ENCODE peak calls at places on chromosome 14, in five cellular contexts. G, L, V, Y and W are unnamed samples.
A peak's percentile ranks its signal among the peaks of the same experiment; 100 is the strongest.

GRCh38 chr14:73280903-73281302 is 43.6 kb downstream of the PAPLN start:
- DNase-seq in Y (no peak), G (no peak), V (no peak), L (no peak), W (no peak)

GRCh38 chr14:73762375-73762822 is 48.2 kb upstream of the PNMA1 start:
- DNase-seq in V (no peak), G (no peak), L (no peak), Y (no peak), W (no peak)

GRCh38 chr14:52706286-52706685 is 714 bp upstream of the PSMC6 start:
- DNase-seq in Y (no peak), L (peak; percentile 50), G (no peak), V (no peak), W (no peak)

GRCh38 chr14:73616831-73617230 is 4.5 kb downstream of the ACOT6 start:
- DNase-seq in G (no peak), V (no peak), Y (no peak), L (no peak), W (no peak)

GRCh38 chr14:71139058-71139946 is 232.0 kb downstream of the PCNX1 start:
- DNase-seq in V (no peak), Y (peak; percentile 65), L (peak; percentile 46), G (peak; percentile 48), W (peak; percentile 13)

GRCh38 chr14:88710709-88711108 is 82.0 kb downstream of the EML5 start:
- DNase-seq in G (no peak), V (no peak), Y (no peak), L (no peak), W (no peak)

GRCh38 chr14:34989762-34990161 is 7.0 kb downstream of the SRP54 start:
- DNase-seq in G (no peak), Y (no peak), L (no peak), V (no peak), W (no peak)

GRCh38 chr14:70257526-70257925 is 68.8 kb upstream of the SLC8A3 start:
- DNase-seq in V (no peak), G (no peak), Y (no peak), L (no peak), W (no peak)

GRCh38 chr14:27739657-27740156 is 1026.9 kb upstream of the FOXG1 start:
- DNase-seq in L (no peak), G (no peak), Y (no peak), V (no peak), W (no peak)

GRCh38 chr14:80850197-80850814 is 91.2 kb downstream of the CEP128 start:
- DNase-seq in Y (no peak), V (peak; percentile 25), G (no peak), L (peak; percentile 63), W (peak; percentile 20)

GRCh38 chr14:103418508-103418818 is 33.2 kb downstream of the MARK3 start:
- DNase-seq in L (no peak), G (no peak), V (peak; percentile 68), Y (no peak), W (no peak)

GRCh38 chr14:69877492-69877891 is 1.7 kb upstream of the SMOC1 start:
- DNase-seq in Y (no peak), L (peak; percentile 33), V (no peak), G (no peak), W (no peak)

GRCh38 chr14:23095196-23096108 is at the start of gene C14orf119:
- DNase-seq in L (peak; percentile 100), G (peak; percentile 100), V (peak; percentile 96), Y (peak; percentile 99), W (peak; percentile 99)

GRCh38 chr14:31059152-31059924 is 33.2 kb upstream of the STRN3 start:
- DNase-seq in V (peak; percentile 93), Y (no peak), L (no peak), G (peak; percentile 81), W (peak; percentile 57)

GRCh38 chr14:74240794-74241610 is 1.8 kb downstream of the VSX2 start:
- DNase-seq in Y (no peak), L (peak; percentile 14), G (no peak), V (no peak), W (no peak)

GRCh38 chr14:99675381-99675835 is 8.7 kb upstream of the CYP46A1 start:
- DNase-seq in L (no peak), V (no peak), Y (no peak), G (no peak), W (no peak)

GRCh38 chr14:47826809-47827208 is 151.4 kb upstream of the MDGA2 start:
- DNase-seq in L (no peak), G (no peak), V (no peak), Y (no peak), W (no peak)

GRCh38 chr14:79585845-79586244 is 625.5 kb downstream of the DIO2 start:
- DNase-seq in V (peak; percentile 76), Y (no peak), L (no peak), G (no peak), W (no peak)

GRCh38 chr14:102922490-102923200 is at the start of gene AMN:
- DNase-seq in V (no peak), L (no peak), G (no peak), Y (peak; percentile 53), W (no peak)

GRCh38 chr14:22656226-22656625 is 12.1 kb upstream of the OR6J1 start:
- DNase-seq in Y (no peak), L (peak; percentile 42), G (no peak), V (no peak), W (no peak)

GRCh38 chr14:75069021-75069810 is at the start of gene ZC2HC1C:
- DNase-seq in L (peak; percentile 91), G (peak; percentile 98), Y (peak; percentile 97), V (peak; percentile 74), W (peak; percentile 41)

GRCh38 chr14:38107216-38107631 is 100.5 kb upstream of the SSTR1 start:
- DNase-seq in G (no peak), L (no peak), V (no peak), Y (no peak), W (no peak)

DNA sequence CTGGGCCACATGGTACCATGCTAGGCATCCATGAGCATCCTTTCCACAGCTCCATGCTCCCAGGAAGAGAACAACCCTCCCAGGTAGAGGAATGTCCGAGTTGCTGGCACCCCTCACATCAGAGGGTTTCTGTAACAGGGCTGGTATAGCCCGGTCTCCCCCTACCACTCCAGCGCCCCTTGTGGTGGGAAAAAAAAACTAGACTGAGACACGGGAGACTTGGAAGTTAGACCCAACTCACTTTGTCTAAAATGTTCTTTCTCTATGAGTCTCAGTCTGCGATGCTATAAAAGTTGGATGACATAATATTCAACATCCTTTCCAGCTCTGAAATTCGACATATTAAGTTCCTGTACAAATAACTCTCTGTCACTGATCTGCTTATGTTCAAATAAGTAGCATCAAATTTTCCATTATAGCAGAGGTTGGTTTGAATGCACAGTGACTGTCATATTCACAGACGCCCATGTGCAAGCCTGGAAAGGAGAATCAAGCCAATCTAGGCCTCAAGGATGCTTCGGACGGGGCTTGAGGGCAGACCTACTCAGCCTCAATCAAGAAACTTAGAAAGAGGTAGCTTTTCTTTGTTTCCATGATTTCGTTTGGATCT is 25.7 kb upstream of the TC2N start:
- DNase-seq in V (no peak), G (no peak), L (no peak), Y (no peak), W (no peak)
- TF ChIP-seq CTCF in V (peak; percentile 33), G (no peak), L (peak; percentile 50), Y (peak; percentile 39), W (peak; percentile 50)

DNA sequence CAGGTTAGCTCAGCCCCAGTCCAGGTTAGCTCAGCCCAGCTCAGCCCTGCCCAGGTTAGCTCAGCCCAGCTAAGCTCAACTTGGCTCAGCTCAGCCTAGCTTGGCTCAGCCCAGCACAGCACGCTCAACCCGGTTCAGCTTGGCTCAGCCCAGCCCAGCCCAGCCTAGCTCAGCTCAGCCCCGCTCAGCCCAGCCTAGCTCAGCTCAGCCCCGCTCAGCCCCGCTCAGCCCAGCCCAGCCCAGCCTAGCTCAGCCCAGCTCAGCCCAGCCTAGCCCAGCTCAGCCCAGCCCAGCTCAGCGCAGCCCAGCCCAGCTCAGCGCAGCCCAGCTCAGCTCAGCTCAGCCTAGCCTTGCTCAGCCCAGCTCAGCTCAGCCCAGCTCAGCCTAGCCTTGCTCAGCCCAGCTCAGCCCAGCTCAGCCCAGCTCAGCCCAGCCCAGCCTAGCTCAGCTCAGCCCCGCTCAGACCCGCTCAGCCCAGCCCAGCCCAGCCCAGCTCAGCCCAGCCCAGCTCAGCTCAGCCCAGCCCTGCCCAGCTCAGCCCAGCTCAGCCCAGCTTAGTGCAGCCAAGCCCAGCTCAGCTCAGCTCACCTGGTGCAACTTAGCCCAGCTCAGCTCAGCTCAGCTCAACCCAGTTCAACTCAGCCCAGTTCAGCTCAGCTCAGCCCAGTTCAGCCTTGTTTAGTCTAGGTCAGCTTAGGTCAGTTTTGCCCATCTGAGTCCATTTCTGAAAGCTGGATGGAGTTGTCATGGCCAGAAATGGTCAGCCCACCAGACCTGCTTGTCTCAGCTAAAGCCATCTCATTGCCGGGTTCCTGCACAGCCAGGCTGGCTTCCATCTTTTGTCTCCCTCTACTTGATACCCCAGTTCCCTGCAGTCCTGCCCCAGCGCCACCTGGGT is 333.6 kb downstream of the TMEM121 start:
- DNase-seq in L (no peak), V (no peak), Y (peak; percentile 43), G (no peak), W (no peak)
- H3K9me3 ChIP-seq in L (peaks cover 13% of the 10 kb centered on the region), V (peaks cover 13% of the 10 kb centered on the region), Y (no peaks in the 10 kb centered on the region), G (no peaks in the 10 kb centered on the region), W (peaks cover 94% of the 10 kb centered on the region)

DNA sequence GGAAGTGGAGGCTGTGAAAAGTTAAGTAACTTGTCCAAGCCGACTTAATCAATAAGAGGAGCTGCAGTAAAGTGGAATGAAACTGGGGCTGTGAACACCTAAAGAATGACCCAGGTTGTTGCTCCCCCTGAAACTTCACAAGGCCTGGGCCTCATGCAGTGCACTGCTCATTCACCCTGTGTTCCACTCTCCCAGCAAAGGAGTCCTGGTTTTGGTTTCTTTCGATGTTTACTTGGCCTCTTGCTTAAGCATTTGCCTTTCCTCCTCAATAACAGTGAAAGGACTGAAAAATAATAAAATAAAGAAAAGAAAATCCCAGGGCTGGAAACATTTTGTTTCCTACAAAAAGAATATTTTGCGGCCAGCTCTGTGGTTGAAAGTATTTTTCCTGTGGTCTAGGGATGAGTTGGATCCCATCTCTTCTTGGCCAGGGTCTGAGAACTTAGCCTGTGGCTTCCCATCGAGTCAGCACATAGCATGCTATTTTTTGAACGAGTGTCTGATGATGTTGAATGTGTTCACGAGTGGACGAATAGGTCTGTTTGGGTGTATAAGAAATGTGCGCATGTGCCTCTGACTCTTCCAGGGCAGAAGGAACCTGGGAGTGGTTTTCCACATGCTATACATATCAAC is 349.9 kb downstream of the ZFP36L1 start:
- DNase-seq in L (no peak), V (peak; percentile 87), G (no peak), Y (no peak), W (no peak)
- H3K27ac ChIP-seq in L (no peak overlapping the region), V (no peak overlapping the region), G (no peak overlapping the region), Y (no peak overlapping the region), W (no peak overlapping the region)

GRCh38 chr14:93014038-93015023 is 91.4 kb downstream of the CHGA start:
- DNase-seq in G (no peak), V (no peak), Y (no peak), L (peak; percentile 15), W (no peak)

GRCh38 chr14:93012516-93013367 is 89.8 kb downstream of the CHGA start:
- DNase-seq in G (peak; percentile 48), L (no peak), Y (no peak), V (no peak), W (no peak)

GRCh38 chr14:93015039-93015438 is 92.1 kb downstream of the CHGA start:
- DNase-seq in G (no peak), V (no peak), Y (no peak), L (no peak), W (no peak)

GRCh38 chr14:93011650-93012317 is 88.8 kb downstream of the CHGA start:
- DNase-seq in V (no peak), L (no peak), Y (no peak), G (peak; percentile 53), W (no peak)

DNA sequence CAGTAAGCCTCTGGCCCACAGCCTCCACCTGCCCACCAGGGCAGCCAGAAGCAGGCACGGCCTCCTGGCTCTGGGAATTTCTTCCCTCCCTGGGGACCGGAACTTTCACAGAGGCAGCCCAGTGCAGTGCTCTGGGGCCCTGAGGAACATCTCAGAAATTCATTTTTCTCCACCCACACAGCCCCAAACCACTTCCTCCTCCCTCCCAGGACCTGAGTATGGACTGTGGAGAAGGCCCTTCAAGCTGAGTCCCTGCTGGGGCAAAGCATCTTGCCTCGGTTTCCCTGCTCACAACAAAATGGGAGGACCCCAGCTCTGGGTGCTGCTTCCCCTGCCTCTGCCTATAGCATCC is 90.4 kb downstream of the CHGA start:
- DNase-seq in L (no peak), Y (no peak), G (no peak), V (peak; percentile 53), W (no peak)
- TF ChIP-seq CTCF in L (no peak), Y (no peak), G (no peak), V (no peak), W (no peak)